ENCODE peak calls at places on chromosome 11, in five cellular contexts. Z is right atrium auricular region, U is upper lobe of right lung, N is HAP-1, L is stomach. P is an unnamed sample. For H3K36me3 and H3K9me3, the result is how much of the 10 kb centered on the place peaks cover.

GRCh38 chr11:2367266-2368160 is 9.6 kb upstream of the CD81 start:
- DNase-seq in L (no peak), N (no peak), U (no peak), Z (no peak), P (no peak)

GRCh38 chr11:95788921-95789505 is 569 bp downstream of the FAM76B start:
- DNase-seq in Z (no peak), L (no peak), N (peak), U (no peak), P (peak)

GRCh38 chr11:106391771-106392412 is 314.4 kb downstream of the AASDHPPT start:
- DNase-seq in Z (no peak), U (no peak), N (peak), L (no peak), P (no peak)

GRCh38 chr11:119000906-119001305 is 3.0 kb downstream of the CENATAC start:
- DNase-seq in N (no peak), L (no peak), U (no peak), Z (no peak), P (no peak)

GRCh38 chr11:17921620-17922473 is 91.0 kb downstream of the SERGEF start:
- DNase-seq in Z (peak), N (no peak), U (no peak), L (no peak), P (no peak)

GRCh38 chr11:107116358-107116757 is 98.1 kb upstream of the GUCY1A2 start:
- DNase-seq in L (no peak), Z (no peak), U (no peak), N (no peak), P (no peak)

GRCh38 chr11:127071606-127072005 is 71.0 kb upstream of the KIRREL3 start:
- DNase-seq in L (no peak), U (no peak), Z (peak), N (no peak), P (no peak)

GRCh38 chr11:77752518-77752917 is 68.0 kb downstream of the RSF1 start:
- DNase-seq in Z (no peak), L (no peak), N (peak), U (no peak), P (peak)

GRCh38 chr11:37451903-37452302 is 853.9 kb upstream of the RAG2 start:
- DNase-seq in L (no peak), Z (no peak), U (no peak), N (no peak), P (no peak)

GRCh38 chr11:107182983-107183382 is 164.7 kb upstream of the GUCY1A2 start:
- DNase-seq in N (no peak), Z (no peak), L (no peak), U (no peak), P (no peak)

GRCh38 chr11:63682045-63682915 is 980 bp downstream of the RTN3 start:
- DNase-seq in U (no peak), N (peak), Z (no peak), L (no peak), P (peak)

GRCh38 chr11:60825118-60825517 is 16.8 kb upstream of the CCDC86 start:
- DNase-seq in N (no peak), U (no peak), Z (no peak), L (no peak), P (no peak)

GRCh38 chr11:35017528-35018342 is 101.3 kb downstream of the PDHX start:
- DNase-seq in Z (no peak), N (no peak), L (no peak), U (no peak), P (no peak)

GRCh38 chr11:208177-208916 is 839 bp downstream of the RIC8A start:
- DNase-seq in L (peak), Z (peak), N (peak), U (peak), P (peak)

GRCh38 chr11:117819096-117820040 is 5.2 kb downstream of the FXYD2 start:
- DNase-seq in Z (peak), U (no peak), L (peak), N (peak), P (peak)

GRCh38 chr11:134628426-134628825 is 216.4 kb upstream of the B3GAT1 start:
- DNase-seq in L (no peak), Z (no peak), N (no peak), U (no peak), P (no peak)

GRCh38 chr11:1002091-1002984 is 34.2 kb downstream of the MUC6 start:
- DNase-seq in N (no peak), L (no peak), U (no peak), Z (no peak), P (no peak)

GRCh38 chr11:43738600-43739409 is 58.3 kb downstream of the HSD17B12 start:
- DNase-seq in Z (no peak), L (no peak), U (no peak), N (peak), P (peak)

GRCh38 chr11:103537904-103538502 is 428.8 kb downstream of the DYNC2H1 start:
- DNase-seq in L (no peak), N (peak), U (no peak), Z (no peak), P (no peak)

GRCh38 chr11:112113539-112114457 is 27.1 kb downstream of the SDHD start:
- DNase-seq in N (peak), U (no peak), L (no peak), Z (no peak), P (no peak)

GRCh38 chr11:26227311-26227710 is 104.6 kb upstream of the ANO3 start:
- DNase-seq in L (no peak), Z (no peak), N (no peak), U (no peak), P (no peak)

GRCh38 chr11:27972432-27973170 is 135.4 kb downstream of the KIF18A start:
- DNase-seq in N (no peak), Z (no peak), L (no peak), U (no peak), P (no peak)

GRCh38 chr11:125569913-125570621 is 790 bp downstream of the EI24 start:
- DNase-seq in L (peak), N (no peak), Z (no peak), U (no peak), P (no peak)

GRCh38 chr11:72773696-72774095 is 20.2 kb downstream of the STARD10 start:
- DNase-seq in L (no peak), U (no peak), N (no peak), Z (no peak), P (no peak)

GRCh38 chr11:19786644-19787043 is 74.0 kb downstream of the NAV2 start:
- DNase-seq in N (no peak), L (no peak), Z (no peak), U (no peak), P (no peak)

GRCh38 chr11:65211293-65212105 is 29.8 kb downstream of the CAPN1 start:
- DNase-seq in Z (no peak), N (no peak), L (no peak), U (no peak), P (no peak)

GRCh38 chr11:1337647-1338007 is 28.2 kb upstream of the TOLLIP start:
- DNase-seq in N (no peak), Z (no peak), L (no peak), U (no peak), P (no peak)

GRCh38 chr11:102139081-102139498 is 28.8 kb downstream of the YAP1 start:
- DNase-seq in L (no peak), Z (no peak), N (peak), U (no peak), P (peak)

GRCh38 chr11:63583288-63583687 is 20.1 kb upstream of the PLAAT2 start:
- DNase-seq in U (no peak), N (peak), L (no peak), Z (no peak), P (no peak)

GRCh38 chr11:59600636-59601035 is 14.9 kb downstream of the OSBP start:
- DNase-seq in L (no peak), U (no peak), N (no peak), Z (no peak), P (no peak)
- H3K36me3 ChIP-seq in L (half or more), U (half or more), N (half or more), Z (half or more), P (half or more)

GRCh38 chr11:110027627-110028371 is 65.4 kb upstream of the ZC3H12C start:
- DNase-seq in N (no peak), L (no peak), U (no peak), Z (no peak), P (no peak)
- H3K4me3 ChIP-seq in N (no peak), L (no peak), U (no peak), Z (no peak), P (no peak)

DNA sequence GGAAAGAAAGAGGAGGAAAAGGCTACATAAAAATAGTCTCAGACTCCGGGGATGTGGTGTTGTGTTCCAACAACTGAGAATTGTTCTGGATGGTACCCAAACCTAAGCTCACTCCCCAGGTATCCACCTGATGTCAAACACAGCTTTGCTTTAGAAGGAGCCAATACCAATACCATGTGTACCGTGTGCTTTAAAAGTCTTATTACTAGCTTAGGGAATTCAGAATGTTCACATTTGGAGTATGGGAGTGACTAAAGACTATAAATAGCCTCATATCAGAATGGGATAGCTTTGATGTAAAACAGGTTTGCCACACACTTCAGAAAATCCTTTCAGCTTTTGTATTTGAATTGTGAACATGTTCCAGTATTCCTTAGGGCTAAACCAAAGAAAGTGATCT is 248.7 kb upstream of the ARHGAP42 start:
- DNase-seq in Z (no peak), N (no peak), U (no peak), L (no peak), P (no peak)
- H3K9me3 ChIP-seq in Z (under half), N (under half), U (under half), L (under half), P (under half)

DNA sequence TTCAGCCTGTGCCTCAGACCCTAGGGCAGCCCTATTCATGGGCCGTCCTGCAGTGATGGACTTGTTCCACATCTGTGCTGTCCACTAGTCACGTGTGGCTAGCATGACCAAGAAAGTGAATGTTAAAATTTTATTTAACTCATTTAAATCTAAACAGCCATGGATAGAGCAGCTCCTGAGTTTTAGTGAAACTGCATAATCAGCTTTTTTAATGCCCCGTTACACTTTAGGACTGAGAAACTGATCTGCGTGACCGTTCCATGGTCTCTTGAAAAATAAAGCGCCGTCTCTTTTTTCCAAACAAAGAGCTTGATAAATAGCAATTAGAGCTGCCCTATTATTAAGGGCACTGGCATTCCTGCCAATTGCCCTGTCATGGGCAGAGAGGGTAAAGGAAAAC is 76.5 kb upstream of the SNX19 start:
- DNase-seq in N (no peak), Z (no peak), L (no peak), U (no peak), P (no peak)
- H3K36me3 ChIP-seq in N (under half), Z (under half), L (under half), U (under half), P (under half)

DNA sequence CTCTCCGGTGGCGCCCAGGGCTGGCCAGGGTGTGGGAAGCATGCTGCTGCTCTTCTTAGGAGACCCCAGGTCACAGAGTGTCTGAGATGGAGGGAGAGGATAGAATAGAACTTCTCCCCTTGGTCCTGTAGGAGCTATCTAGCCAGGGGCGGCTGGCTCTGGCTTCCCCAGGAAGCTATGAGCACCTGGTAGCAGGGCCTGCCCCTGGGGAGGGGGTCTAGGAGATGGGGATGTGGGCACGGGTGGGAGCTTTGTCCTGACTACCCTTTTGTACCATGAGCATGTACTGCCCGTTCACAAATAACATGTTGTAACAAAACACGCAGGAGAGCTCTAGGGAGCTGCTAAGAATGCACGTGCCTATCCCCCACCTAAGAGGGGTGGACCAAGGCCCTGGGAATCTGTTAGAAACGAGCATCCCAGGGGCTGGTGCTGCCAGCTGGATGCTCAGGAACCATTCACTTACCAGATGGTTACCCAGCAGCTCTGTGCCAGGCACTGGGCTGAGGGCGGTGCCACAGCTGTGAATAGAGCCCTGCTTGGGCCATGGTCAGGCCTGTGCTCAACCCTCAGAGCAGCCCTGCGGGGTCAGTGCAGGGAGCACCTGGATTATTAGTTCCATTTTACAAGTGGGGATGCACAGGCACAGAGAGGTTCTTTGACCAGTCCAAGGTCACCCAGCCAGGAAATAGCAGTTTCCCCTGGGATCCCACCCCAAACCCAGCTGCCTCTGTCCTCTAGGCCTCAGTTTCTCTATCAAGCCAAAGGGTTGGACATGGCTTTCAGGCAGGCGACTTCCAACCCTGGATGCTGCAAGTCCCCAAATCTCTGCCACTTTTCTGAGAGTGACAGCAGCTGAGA is 2.2 kb downstream of the SLC39A13 start:
- DNase-seq in N (no peak), L (no peak), Z (no peak), U (no peak), P (no peak)
- H3K4me3 ChIP-seq in N (no peak), L (peak), Z (no peak), U (peak), P (peak)

P was measured in MG63.